ENCODE peak calls at places on chromosomes 4 and X, in eight cellular contexts. Z, J, A, Y, C, L, U and K are unnamed samples.

GRCh38 chr4:143356493-143356892 is 19.8 kb downstream of the GAB1 start:
- DNase-seq in L (no peak), Z (no peak), A (no peak), C (no peak), Y (no peak), U (no peak), J (peak; percentile 57), K (no peak)

GRCh38 chr4:189204616-189205015 is 736.1 kb upstream of the FRG1 start:
- DNase-seq in A (no peak), U (no peak), Y (no peak), C (no peak), L (no peak), Z (no peak), J (no peak), K (no peak)

GRCh38 chr4:148425327-148426110 is 16.7 kb downstream of the NR3C2 start:
- DNase-seq in Z (no peak), Y (no peak), L (no peak), C (no peak), J (peak; percentile 19), A (no peak), U (no peak), K (no peak)

GRCh38 chrX:87941841-87942240 is 424.2 kb downstream of the KLHL4 start:
- DNase-seq in U (no peak), Z (no peak), J (no peak), L (no peak), Y (no peak), C (no peak), A (no peak), K (no peak)

GRCh38 chrX:115521717-115522116 is 39.3 kb upstream of the PLS3 start:
- DNase-seq in J (no peak), Z (no peak), U (no peak), C (no peak), A (no peak), L (no peak), Y (no peak), K (no peak)

GRCh38 chr4:100421356-100421978 is 96.4 kb downstream of the EMCN start:
- DNase-seq in L (peak; percentile 73), C (no peak), Y (no peak), J (no peak), U (peak; percentile 26), A (no peak), Z (no peak), K (no peak)

GRCh38 chr4:111991797-111992196 is 153.5 kb upstream of the FAM241A start:
- DNase-seq in J (no peak), A (peak; percentile 8), Y (no peak), C (no peak), U (peak; percentile 56), Z (no peak), L (peak; percentile 34), K (no peak)

GRCh38 chrX:8455600-8455999 is 9.0 kb upstream of the VCX3B start:
- DNase-seq in Y (no peak), J (no peak), C (no peak), A (no peak), U (peak; percentile 3), L (no peak), Z (no peak), K (no peak)

GRCh38 chr4:37365888-37366287 is 121.3 kb downstream of the NWD2 start:
- DNase-seq in L (no peak), U (no peak), J (no peak), A (no peak), Z (no peak), C (no peak), Y (no peak), K (no peak)

GRCh38 chrX:13661735-13662536 is 9.0 kb downstream of the TCEANC start:
- DNase-seq in J (no peak), C (no peak), Z (no peak), L (no peak), A (no peak), U (no peak), Y (no peak), K (no peak)

GRCh38 chr4:109972786-109973528 is 60.3 kb downstream of the EGF start:
- DNase-seq in L (no peak), A (no peak), J (no peak), Z (no peak), U (no peak), C (no peak), Y (peak; percentile 20), K (no peak)

GRCh38 chr4:108168672-108169562 is at the start of gene LEF1:
- DNase-seq in L (peak; percentile 40), U (no peak), J (peak; percentile 30), A (peak; percentile 17), C (no peak), Y (peak; percentile 33), Z (no peak), K (peak; percentile 56)

GRCh38 chr4:138938371-138938699 is 77.2 kb upstream of the NOCT start:
- DNase-seq in U (peak; percentile 56), Y (no peak), L (peak; percentile 59), Z (no peak), A (no peak), J (no peak), C (no peak), K (no peak)

GRCh38 chrX:47619486-47620302 is at the start of gene SYN1:
- DNase-seq in C (peak; percentile 82), J (peak; percentile 87), U (peak; percentile 76), A (peak; percentile 44), Z (peak; percentile 86), Y (peak; percentile 74), L (peak; percentile 60), K (peak; percentile 81)

GRCh38 chr4:55947254-55947882 is 1.4 kb upstream of the CEP135 start:
- DNase-seq in J (no peak), Y (peak; percentile 13), U (no peak), C (no peak), A (no peak), Z (no peak), L (peak; percentile 47), K (no peak)

GRCh38 chrX:102155806-102156179 is at the start of gene BEX5:
- DNase-seq in U (no peak), J (peak; percentile 86), A (no peak), Z (peak; percentile 78), C (no peak), L (peak; percentile 51), Y (peak; percentile 68), K (peak; percentile 74)

GRCh38 chr4:140141196-140141845 is 12.7 kb downstream of the MAML3 start:
- DNase-seq in C (no peak), U (no peak), Z (no peak), L (no peak), Y (no peak), A (no peak), J (peak; percentile 33), K (peak; percentile 25)

GRCh38 chr4:156388826-156389225 is 435.2 kb upstream of the CTSO start:
- DNase-seq in L (no peak), J (no peak), A (no peak), Z (no peak), U (no peak), C (no peak), Y (no peak), K (no peak)

GRCh38 chr4:60365176-60365575 is 835.0 kb upstream of the ADGRL3 start:
- DNase-seq in A (no peak), C (no peak), Z (no peak), Y (no peak), U (no peak), J (no peak), L (no peak), K (no peak)

GRCh38 chr4:2515835-2516550 is 20.5 kb upstream of the FAM193A start:
- DNase-seq in A (peak; percentile 54), J (peak; percentile 29), Y (no peak), L (no peak), Z (peak; percentile 76), U (no peak), C (no peak), K (peak; percentile 75)

GRCh38 chrX:34379891-34380290 is 247.8 kb upstream of the FAM47A start:
- DNase-seq in U (no peak), Z (no peak), C (no peak), A (no peak), L (no peak), Y (no peak), J (no peak), K (no peak)

GRCh38 chrX:107826286-107827136 is 845 bp downstream of the MID2 start:
- DNase-seq in J (peak; percentile 50), A (peak; percentile 7), Z (peak; percentile 67), Y (peak; percentile 14), C (no peak), L (peak; percentile 63), U (peak; percentile 56), K (peak; percentile 62)

GRCh38 chr4:153731239-153731638 is 28.6 kb downstream of the RNF175 start:
- DNase-seq in A (no peak), U (no peak), L (no peak), Y (no peak), J (no peak), C (no peak), Z (no peak), K (no peak)

GRCh38 chr4:10237131-10237530 is 120.5 kb upstream of the WDR1 start:
- DNase-seq in J (no peak), L (no peak), U (no peak), Y (no peak), Z (no peak), A (no peak), C (no peak), K (no peak)

GRCh38 chr4:55865228-55865806 is 11.9 kb downstream of the EXOC1 start:
- DNase-seq in U (no peak), A (no peak), J (no peak), C (no peak), Y (no peak), Z (no peak), L (peak; percentile 42), K (no peak)

GRCh38 chrX:149198980-149199732 is 305.9 kb downstream of the IDS start:
- DNase-seq in C (no peak), Z (no peak), Y (no peak), L (no peak), J (no peak), U (no peak), A (no peak), K (no peak)
- TF ChIP-seq POLR2A in C (no peak), Z (no peak), Y (no peak), L (no peak), J (no peak), U (no peak), A (no peak), K (no peak)

DNA sequence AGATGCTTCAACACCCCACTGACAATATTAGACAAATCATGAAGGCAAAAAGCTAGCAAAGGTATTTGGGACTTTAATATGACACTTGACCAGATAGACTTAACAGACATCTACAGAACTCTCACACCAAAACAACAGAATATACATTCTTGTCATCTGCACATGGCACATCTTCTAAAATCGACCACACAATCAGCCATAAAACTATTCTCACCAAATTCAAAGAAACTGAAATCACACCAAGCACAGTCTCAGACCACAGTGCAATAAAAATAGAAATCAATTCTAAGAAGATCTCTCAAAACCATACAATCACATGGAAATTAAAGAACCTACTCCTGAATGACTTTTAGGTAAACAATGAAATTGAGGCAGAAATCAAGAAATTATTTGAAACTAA is 340.8 kb downstream of the PPP1R2C start:
- DNase-seq in Y (no peak), U (no peak), A (no peak), L (no peak), C (no peak), Z (no peak), J (no peak), K (no peak)
- H3K4me1 ChIP-seq in Y (no peaks in the 10 kb centered on the region), U (no peaks in the 10 kb centered on the region), A (no peaks in the 10 kb centered on the region), L (no peaks in the 10 kb centered on the region), C (no peaks in the 10 kb centered on the region), Z (no peaks in the 10 kb centered on the region), J (no peaks in the 10 kb centered on the region), K (no peaks in the 10 kb centered on the region)

GRCh38 chr4:121072080-121072835 is at the start of gene NDNF:
- DNase-seq in Z (peak; percentile 78), L (peak; percentile 12), Y (peak; percentile 69), A (peak; percentile 33), C (no peak), J (peak; percentile 47), U (no peak), K (peak; percentile 33)
- TF ChIP-seq POLR2A in Z (no peak), L (no peak), Y (peak; percentile 57), A (no peak), C (no peak), J (no peak), U (no peak), K (no peak)

GRCh38 chr4:184746532-184746870 is 12.6 kb upstream of the CENPU start:
- DNase-seq in J (peak; percentile 79), Z (peak; percentile 88), U (no peak), C (no peak), Y (no peak), L (no peak), A (peak; percentile 78), K (peak; percentile 85)
- H3K4me1 ChIP-seq in J (peaks cover 38% of the 10 kb centered on the region), Z (peaks cover 18% of the 10 kb centered on the region), U (peaks cover 5% of the 10 kb centered on the region), C (peaks cover 59% of the 10 kb centered on the region), Y (peaks cover 21% of the 10 kb centered on the region), L (peaks cover 4% of the 10 kb centered on the region), A (peaks cover 22% of the 10 kb centered on the region), K (peaks cover 38% of the 10 kb centered on the region)